ENCODE peak calls at places on chromosomes 11 and 22, in four cellular contexts. P, Z, O and R are unnamed samples.

GRCh38 chr11:28529540-28530410 is 421.6 kb downstream of the METTL15 start:
- DNase-seq in P (peak), Z (no peak), O (peak), R (peak)

GRCh38 chr11:16897460-16898061 is 116.7 kb downstream of the PLEKHA7 start:
- DNase-seq in P (no peak), Z (no peak), O (no peak), R (no peak)

GRCh38 chr22:36220457-36220921 is 18.8 kb downstream of the APOL2 start:
- DNase-seq in P (no peak), Z (no peak), O (peak), R (no peak)

GRCh38 chr22:29765905-29766631 is 739 bp downstream of the ZMAT5 start:
- DNase-seq in P (no peak), Z (peak), O (no peak), R (peak)

GRCh38 chr22:47517062-47517461 is 754.6 kb downstream of the TBC1D22A start:
- DNase-seq in P (no peak), Z (no peak), O (no peak), R (no peak)

GRCh38 chr11:35040221-35040942 is 98.6 kb upstream of the CD44 start:
- DNase-seq in P (peak), Z (peak), O (no peak), R (peak)

GRCh38 chr22:25815561-25815960 is 73.6 kb downstream of the MYO18B start:
- DNase-seq in P (no peak), Z (no peak), O (no peak), R (no peak)

GRCh38 chr22:48881326-48881980 is 946.2 kb downstream of the BRD1 start:
- DNase-seq in P (no peak), Z (no peak), O (no peak), R (no peak)

GRCh38 chr22:42399315-42400271 is 32.6 kb downstream of the NFAM1 start:
- DNase-seq in P (no peak), Z (no peak), O (no peak), R (no peak)

GRCh38 chr11:33551051-33551450 is 149.6 kb downstream of the C11orf91 start:
- DNase-seq in P (no peak), Z (no peak), O (no peak), R (no peak)

GRCh38 chr11:123129920-123130319 is 65.1 kb downstream of the CLMP start:
- DNase-seq in P (peak), Z (no peak), O (no peak), R (no peak)

GRCh38 chr22:43897751-43898261 is 6.0 kb upstream of the PNPLA5 start:
- DNase-seq in P (no peak), Z (no peak), O (no peak), R (no peak)

GRCh38 chr11:45590743-45591142 is 74.7 kb downstream of the CHST1 start:
- DNase-seq in P (no peak), Z (no peak), O (no peak), R (no peak)

GRCh38 chr11:2671748-2672147 is 28.0 kb downstream of the KCNQ1OT1 start:
- DNase-seq in P (no peak), Z (no peak), O (no peak), R (no peak)

GRCh38 chr22:36757608-36758220 is 18.2 kb downstream of the IFT27 start:
- DNase-seq in P (no peak), Z (peak), O (peak), R (peak)